ENCODE peak calls at places on chromosome 6, in eight cellular contexts. S is body of pancreas, Z is OCI-LY7, Q is colonic mucosa, O is foreskin keratinocyte, U is upper lobe of right lung, M is ovary, A is dorsolateral prefrontal cortex. G is an unnamed sample.

GRCh38 chr6:39945626-39946025 is 11.4 kb upstream of the MOCS1 start:
- DNase-seq in Q (peak; percentile 65), Z (no peak), U (no peak), A (no peak), M (no peak), S (no peak), O (peak; percentile 78), G (peak; percentile 42)

GRCh38 chr6:120786682-120787081 is 547.6 kb downstream of the TBC1D32 start:
- DNase-seq in M (no peak), U (no peak), Q (no peak), S (no peak), O (no peak), Z (no peak), A (no peak), G (no peak)

GRCh38 chr6:106677282-106677681 is 47.9 kb downstream of the QRSL1 start:
- DNase-seq in S (no peak), A (no peak), U (no peak), Z (no peak), M (no peak), O (no peak), Q (peak; percentile 63), G (no peak)

GRCh38 chr6:54282186-54282585 is 26.1 kb upstream of the TINAG start:
- DNase-seq in Z (no peak), M (no peak), U (no peak), Q (no peak), S (no peak), A (no peak), O (peak; percentile 92), G (peak; percentile 10)

GRCh38 chr6:105499928-105500327 is 97.0 kb upstream of the PREP start:
- DNase-seq in A (no peak), S (no peak), O (peak; percentile 20), Q (no peak), Z (no peak), M (no peak), U (no peak), G (no peak)

GRCh38 chr6:36024154-36024760 is at the start of gene SLC26A8:
- DNase-seq in A (no peak), Z (no peak), O (no peak), U (no peak), S (no peak), M (no peak), Q (no peak), G (no peak)

GRCh38 chr6:168619560-168620314 is 178.8 kb downstream of the SMOC2 start:
- DNase-seq in U (no peak), Z (no peak), O (no peak), M (no peak), S (no peak), Q (no peak), A (no peak), G (no peak)

GRCh38 chr6:166575190-166575589 is 11.3 kb downstream of the RAMACL start:
- DNase-seq in S (no peak), O (no peak), Q (no peak), M (peak; percentile 66), A (peak; percentile 56), Z (no peak), U (no peak), G (no peak)

GRCh38 chr6:106963544-106963943 is 11.0 kb downstream of the CD24 start:
- DNase-seq in Z (no peak), O (no peak), A (no peak), U (no peak), M (no peak), Q (no peak), S (no peak), G (no peak)

GRCh38 chr6:70956451-70957283 is at the start of gene B3GAT2:
- DNase-seq in U (peak; percentile 67), S (peak; percentile 20), O (peak; percentile 23), Q (no peak), M (no peak), Z (no peak), A (peak; percentile 49), G (no peak)

GRCh38 chr6:26215200-26216014 is 128.2 kb downstream of the HFE start:
- DNase-seq in M (no peak), U (no peak), O (peak; percentile 78), S (no peak), Z (peak; percentile 87), A (no peak), Q (no peak), G (no peak)

DNA sequence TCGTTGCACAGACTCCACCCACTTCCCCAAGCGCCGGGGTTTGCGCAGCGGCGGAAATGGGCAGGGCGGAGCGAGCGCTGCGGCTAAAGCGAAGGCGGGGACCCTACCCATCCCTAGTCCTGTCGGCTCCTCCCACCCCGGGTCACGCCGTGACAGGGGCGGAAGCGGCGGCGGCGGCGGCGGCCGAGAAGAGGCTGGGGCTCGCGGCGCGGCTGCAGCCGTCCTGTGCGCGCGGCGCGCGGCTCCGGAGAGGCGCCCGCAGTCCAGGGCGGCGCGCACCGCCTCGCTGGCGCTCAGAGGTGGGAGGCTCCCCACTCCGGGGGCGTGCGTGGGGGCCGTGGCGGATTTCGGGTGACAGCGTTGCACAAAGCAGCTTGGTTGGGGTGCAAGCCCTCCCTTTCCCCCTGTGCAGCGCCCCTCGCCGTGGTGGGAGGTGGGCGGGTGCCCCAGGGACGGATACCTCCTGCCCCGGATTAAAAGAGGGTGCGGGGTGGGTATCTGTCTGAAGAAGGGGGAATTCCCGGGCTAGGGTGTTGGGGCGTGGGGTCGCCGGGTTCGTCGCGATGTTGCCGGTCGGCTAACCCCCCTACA is at the start of gene KDM1B:
- DNase-seq in Q (no peak), S (peak; percentile 99), A (peak; percentile 97), Z (peak; percentile 99), U (peak; percentile 100), M (peak; percentile 98), O (peak; percentile 95), G (peak; percentile 99)
- TF ChIP-seq CTCF in Q (no peak), S (no peak), A (no peak), Z (no peak), U (no peak), M (no peak), O (peak; percentile 2), G (no peak)

GRCh38 chr6:33591633-33592032 is 11.6 kb upstream of the BAK1 start:
- DNase-seq in Z (no peak), O (no peak), S (no peak), Q (no peak), U (no peak), M (no peak), A (no peak), G (no peak)
- H3K27ac ChIP-seq in Z (peak overlapping the region; percentile 81), O (no peak overlapping the region), S (no peak overlapping the region), Q (peak overlapping the region; percentile 89), U (peak overlapping the region; percentile 84), M (no peak overlapping the region), A (no peak overlapping the region), G (peak overlapping the region; percentile 97)

GRCh38 chr6:30778001-30778400 is 33.7 kb upstream of the IER3 start:
- DNase-seq in O (no peak), A (no peak), S (no peak), U (no peak), Z (no peak), Q (no peak), M (no peak), G (no peak)
- TF ChIP-seq CTCF in O (no peak), A (no peak), S (no peak), U (no peak), Z (no peak), Q (no peak), M (no peak), G (no peak)

GRCh38 chr6:44123544-44123943 is 3.7 kb downstream of the MRPL14 start:
- DNase-seq in M (no peak), S (no peak), Q (no peak), U (no peak), O (no peak), A (no peak), Z (no peak), G (no peak)

GRCh38 chr6:44128020-44128917 is 915 bp downstream of the TMEM63B start:
- DNase-seq in Z (peak; percentile 40), Q (peak; percentile 56), M (peak; percentile 32), S (peak; percentile 53), A (no peak), U (peak; percentile 76), O (peak; percentile 55), G (peak; percentile 45)

GRCh38 chr6:44127186-44128019 is at the start of the genes MRPL14 and TMEM63B:
- DNase-seq in M (peak; percentile 87), U (peak; percentile 95), O (peak; percentile 58), A (peak; percentile 76), Q (peak; percentile 88), S (peak; percentile 90), Z (peak; percentile 93), G (peak; percentile 99)

GRCh38 chr6:44129841-44130322 is 2.5 kb downstream of the TMEM63B start:
- DNase-seq in Z (no peak), A (no peak), U (no peak), S (no peak), O (no peak), Q (no peak), M (no peak), G (no peak)

DNA sequence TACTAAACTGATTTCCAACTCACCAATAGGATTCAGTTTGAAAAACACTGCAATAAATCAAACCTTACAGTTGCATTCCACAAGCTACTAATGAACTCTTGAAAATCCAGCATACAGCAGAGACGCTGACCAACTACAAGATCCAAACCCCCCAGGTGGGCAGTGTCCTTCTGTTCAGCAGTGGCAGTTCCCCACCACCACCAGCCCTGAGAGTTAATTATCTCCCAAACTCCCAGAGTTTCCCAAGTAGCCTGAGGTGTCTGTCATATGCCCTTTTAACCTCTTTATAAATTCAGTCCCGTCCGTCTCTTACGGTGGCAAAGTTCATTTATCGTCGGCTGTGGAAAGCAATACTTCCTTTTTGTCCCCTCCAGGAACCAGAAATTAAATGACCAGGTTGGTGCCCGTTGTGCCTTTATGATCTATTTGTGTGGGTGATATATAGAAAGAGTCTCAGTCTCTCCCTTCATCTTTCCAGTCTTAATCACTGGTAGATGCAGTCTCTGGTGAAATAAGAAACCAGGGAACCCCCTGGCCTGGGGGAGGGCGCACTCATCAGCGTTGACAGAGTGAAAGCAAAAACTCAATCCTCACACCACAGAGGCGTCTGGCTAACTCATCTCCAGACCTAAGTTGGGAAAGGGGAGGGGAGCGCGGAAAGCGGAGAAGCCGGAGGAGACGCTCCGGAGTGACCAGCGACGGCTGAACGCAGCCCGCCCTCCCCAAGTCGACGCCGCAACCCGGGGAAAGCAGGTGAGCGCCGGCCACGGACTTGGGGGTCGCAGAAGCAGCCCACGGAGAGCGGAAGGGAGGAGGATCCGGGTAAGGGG is 717 bp downstream of the MRPL14 start:
- DNase-seq in A (no peak), Z (peak; percentile 53), U (peak; percentile 77), M (peak; percentile 40), Q (peak; percentile 55), S (peak; percentile 51), O (peak; percentile 47), G (peak; percentile 74)
- H3K27ac ChIP-seq in A (peak overlapping the region; percentile 94), Z (peak overlapping the region; percentile 40), U (peak overlapping the region; percentile 92), M (peak overlapping the region; percentile 71), Q (peak overlapping the region; percentile 96), S (peak overlapping the region; percentile 93), O (peak overlapping the region; percentile 74), G (peak overlapping the region; percentile 89)

G was measured in RWPE1.